ENCODE peak calls at places on chromosomes 2 and 18, in nine cellular contexts. J is H54; E is fibroblast of mammary gland; A is Right ventricle myocardium superior; I is stimulated activated CD8-positive, alpha-beta memory T cell treated with anti-CD3 and anti-CD28 coated beads, Interleukin-12 subunit alpha, Interleukin-12 subunit beta, amount 100 ng/mL, for 1 hour; D is NCI-H1417; S is HuH-7.5; R is GM23248; Z is hippocampal formation. V is an unnamed sample.

GRCh38 chr18:79480171-79480981 is 84.6 kb downstream of the NFATC1 start:
- DNase-seq in J (no peak), D (no peak), E (no peak), Z (no peak), S (no peak), A (peak; percentile 24), R (no peak), I (no peak), V (no peak)

GRCh38 chr18:48264508-48264907 is 144.7 kb downstream of the ZBTB7C start:
- DNase-seq in I (no peak), D (no peak), Z (no peak), E (peak; percentile 16), R (peak; percentile 9), J (peak; percentile 22), A (no peak), S (no peak), V (peak; percentile 20)

GRCh38 chr2:5981241-5982055 is 289.3 kb downstream of the SOX11 start:
- DNase-seq in A (no peak), E (no peak), Z (peak; percentile 47), J (no peak), I (no peak), S (no peak), R (peak; percentile 13), D (peak; percentile 93), V (peak; percentile 78)

GRCh38 chr2:157971702-157972101 is 95.6 kb upstream of the ACVR1 start:
- DNase-seq in S (no peak), A (no peak), Z (no peak), D (peak; percentile 21), J (no peak), I (no peak), E (no peak), R (no peak), V (no peak)

GRCh38 chr18:43587538-43588153 is 310.4 kb upstream of the SYT4 start:
- DNase-seq in I (no peak), D (peak; percentile 86), E (peak; percentile 46), J (no peak), S (no peak), A (no peak), Z (peak; percentile 26), R (peak; percentile 57), V (peak; percentile 68)

GRCh38 chr2:128979182-128979581 is 660.5 kb upstream of the HS6ST1 start:
- DNase-seq in R (no peak), Z (no peak), J (no peak), E (no peak), D (no peak), S (no peak), I (no peak), A (no peak), V (no peak)

GRCh38 chr2:30110773-30111172 is 36.0 kb upstream of the YPEL5 start:
- DNase-seq in R (peak; percentile 45), J (no peak), Z (no peak), A (no peak), D (no peak), S (no peak), I (no peak), E (peak; percentile 34), V (no peak)

GRCh38 chr2:221527759-221528444 is 44.2 kb downstream of the EPHA4 start:
- DNase-seq in Z (no peak), S (no peak), I (no peak), E (no peak), R (no peak), A (no peak), D (no peak), J (no peak), V (no peak)

V was measured in SK-N-SH.